ENCODE peak calls at places on chromosomes 13 and 19, in five cellular contexts. G, R, L, Q and I are unnamed samples.

GRCh38 chr13:113421673-113422270 is 31.5 kb downstream of the ADPRHL1 start:
- DNase-seq in Q (no peak), L (no peak), R (peak), G (no peak), I (no peak)

GRCh38 chr13:51221674-51222509 is at the start of gene FAM124A:
- DNase-seq in Q (peak), L (peak), R (peak), G (peak), I (peak)

GRCh38 chr13:114283581-114283980 is 2.2 kb downstream of the UPF3A start:
- DNase-seq in R (no peak), Q (no peak), G (no peak), L (no peak), I (no peak)

GRCh38 chr19:10678813-10679212 is 22.4 kb upstream of the QTRT1 start:
- DNase-seq in G (no peak), L (no peak), Q (no peak), R (no peak), I (no peak)

GRCh38 chr13:41178040-41178439 is 16.3 kb downstream of the KBTBD7 start:
- DNase-seq in Q (peak), R (no peak), G (no peak), L (no peak), I (no peak)

GRCh38 chr13:113122571-113123225 is at the start of gene F10:
- DNase-seq in Q (no peak), R (no peak), L (no peak), G (no peak), I (peak)

GRCh38 chr13:98930014-98930625 is 47.7 kb downstream of the DOCK9 start:
- DNase-seq in Q (no peak), G (no peak), R (no peak), L (no peak), I (no peak)

GRCh38 chr19:30873003-30873402 is 476.2 kb downstream of the TSHZ3 start:
- DNase-seq in R (no peak), Q (no peak), G (no peak), L (no peak), I (no peak)

GRCh38 chr19:46958542-46958941 is 61.1 kb upstream of the NPAS1 start:
- DNase-seq in L (no peak), R (no peak), Q (no peak), G (peak), I (no peak)

GRCh38 chr19:3606690-3607289 is at the start of gene TBXA2R:
- DNase-seq in L (peak), G (peak), R (peak), Q (no peak), I (peak)

GRCh38 chr13:110068176-110068473 is 238.8 kb downstream of the COL4A1 start:
- DNase-seq in R (no peak), L (no peak), G (no peak), Q (no peak), I (no peak)

GRCh38 chr19:39334444-39334976 is 1.3 kb downstream of the GMFG start:
- DNase-seq in G (no peak), L (no peak), R (no peak), Q (no peak), I (no peak)

GRCh38 chr13:102679449-102680132 is 15.3 kb downstream of the METTL21C start:
- DNase-seq in L (no peak), G (no peak), R (no peak), Q (no peak), I (no peak)

GRCh38 chr13:79245937-79246574 is 160.0 kb downstream of the RBM26 start:
- DNase-seq in L (no peak), Q (no peak), R (no peak), G (no peak), I (no peak)

GRCh38 chr19:50418186-50419021 is at the start of gene SPIB:
- DNase-seq in G (no peak), Q (no peak), R (no peak), L (no peak), I (no peak)

GRCh38 chr19:15292847-15293582 is 39.3 kb downstream of the BRD4 start:
- DNase-seq in G (no peak), Q (no peak), L (no peak), R (no peak), I (no peak)

GRCh38 chr13:106566682-106567420 is 1.1 kb downstream of the ARGLU1 start:
- DNase-seq in L (peak), Q (no peak), R (peak), G (peak), I (peak)

GRCh38 chr13:67101730-67102467 is 128.2 kb downstream of the PCDH9 start:
- DNase-seq in Q (no peak), R (no peak), G (no peak), L (no peak), I (no peak)

GRCh38 chr13:92806215-92806614 is 420.4 kb upstream of the GPC6 start:
- DNase-seq in R (no peak), L (no peak), G (no peak), Q (no peak), I (no peak)

GRCh38 chr19:58395979-58396627 is 647 bp downstream of the RNF225 start:
- DNase-seq in G (peak), Q (no peak), R (no peak), L (no peak), I (no peak)

GRCh38 chr13:111919826-111920225 is 147.1 kb upstream of the SOX1 start:
- DNase-seq in R (no peak), L (no peak), G (no peak), Q (no peak), I (no peak)

GRCh38 chr19:39307822-39308530 is 11.8 kb downstream of the IFNL1 start:
- DNase-seq in Q (no peak), G (no peak), R (peak), L (no peak), I (no peak)

GRCh38 chr13:44273991-44274810 is 99.4 kb upstream of the SERP2 start:
- DNase-seq in L (no peak), G (peak), Q (no peak), R (no peak), I (no peak)

GRCh38 chr19:34666200-34666957 is 10.6 kb downstream of the SCGB2B2 start:
- DNase-seq in L (no peak), R (no peak), Q (no peak), G (no peak), I (no peak)

GRCh38 chr19:56813531-56813930 is 27.0 kb downstream of the PEG3 start:
- DNase-seq in R (no peak), Q (no peak), L (no peak), G (no peak), I (no peak)

GRCh38 chr13:111632906-111633305 is 312.5 kb downstream of the TEX29 start:
- DNase-seq in G (no peak), Q (no peak), L (no peak), R (no peak), I (no peak)

GRCh38 chr13:114095486-114095885 is 36.9 kb downstream of the RASA3 start:
- DNase-seq in Q (no peak), R (peak), L (no peak), G (no peak), I (no peak)

GRCh38 chr19:46840157-46840942 is 10.3 kb downstream of the AP2S1 start:
- DNase-seq in L (peak), G (peak), R (peak), Q (no peak), I (no peak)

GRCh38 chr13:76481738-76482137 is 404.5 kb downstream of the KCTD12 start:
- DNase-seq in G (no peak), L (no peak), Q (no peak), R (no peak), I (no peak)

GRCh38 chr19:6837525-6837924 is 49.9 kb upstream of the ADGRE1 start:
- DNase-seq in G (no peak), L (no peak), R (no peak), Q (no peak), I (no peak)

GRCh38 chr13:110525328-110526319 is 35.9 kb downstream of the RAB20 start:
- DNase-seq in G (no peak), R (peak), Q (no peak), L (no peak), I (no peak)

GRCh38 chr13:110130431-110130830 is 176.5 kb downstream of the COL4A1 start:
- DNase-seq in G (no peak), R (no peak), L (no peak), Q (no peak), I (no peak)

GRCh38 chr13:101985321-101985720 is 416.5 kb downstream of the FGF14 start:
- DNase-seq in Q (no peak), G (no peak), L (no peak), R (no peak), I (no peak)

GRCh38 chr13:60018536-60018935 is 145.2 kb downstream of the DIAPH3 start:
- DNase-seq in R (no peak), L (no peak), Q (no peak), G (no peak), I (no peak)

GRCh38 chr13:113905942-113906341 is 42.1 kb upstream of the GAS6 start:
- DNase-seq in L (no peak), Q (no peak), R (no peak), G (no peak), I (no peak)